ENCODE peak calls at places on chromosome 16, in four cellular contexts. L, E, Z and V are unnamed samples.

GRCh38 chr16:74654536-74654935 is 12.1 kb downstream of the RFWD3 start:
- DNase-seq in Z (no peak), L (no peak), E (no peak), V (no peak)

GRCh38 chr16:85114909-85115567 is 2.8 kb upstream of the CIBAR2 start:
- DNase-seq in Z (peak), L (peak), E (peak), V (peak)

GRCh38 chr16:67407788-67408452 is 8.4 kb downstream of the ZDHHC1 start:
- DNase-seq in E (no peak), L (no peak), Z (no peak), V (no peak)

GRCh38 chr16:11390573-11391495 is 45.6 kb downstream of the RMI2 start:
- DNase-seq in Z (no peak), L (peak), E (no peak), V (peak)

GRCh38 chr16:22141746-22142145 is 20.6 kb upstream of the SDR42E2 start:
- DNase-seq in E (peak), Z (no peak), L (no peak), V (no peak)

GRCh38 chr16:81259916-81260315 is 21.4 kb downstream of the BCO1 start:
- DNase-seq in Z (no peak), L (no peak), E (no peak), V (no peak)

GRCh38 chr16:30896203-30896889 is at the start of gene CTF1:
- DNase-seq in E (peak), L (peak), Z (no peak), V (peak)

GRCh38 chr16:57265850-57266530 is 18.5 kb downstream of the PLLP start:
- DNase-seq in L (peak), E (peak), Z (no peak), V (peak)

GRCh38 chr16:13866073-13866472 is 53.9 kb upstream of the ERCC4 start:
- DNase-seq in E (peak), Z (peak), L (peak), V (peak)

GRCh38 chr16:57977418-57978069 is 6.6 kb upstream of the CNGB1 start:
- DNase-seq in Z (no peak), L (no peak), E (no peak), V (peak)

GRCh38 chr16:85613609-85614337 is 651 bp downstream of the GSE1 start:
- DNase-seq in L (peak), Z (peak), E (peak), V (peak)

GRCh38 chr16:74297296-74297665 is 667 bp downstream of the PSMD7 start:
- DNase-seq in E (no peak), L (no peak), Z (peak), V (no peak)

GRCh38 chr16:6642271-6642670 is 690.4 kb upstream of the RBFOX1 start:
- DNase-seq in L (no peak), Z (no peak), E (no peak), V (no peak)

GRCh38 chr16:883340-883739 is 82.8 kb upstream of the GNG13 start:
- DNase-seq in Z (no peak), L (no peak), E (no peak), V (no peak)

GRCh38 chr16:88290850-88291830 is 91.6 kb upstream of the ZNF469 start:
- DNase-seq in E (no peak), L (no peak), Z (no peak), V (no peak)

GRCh38 chr16:6701096-6701495 is 631.5 kb upstream of the RBFOX1 start:
- DNase-seq in L (no peak), E (no peak), Z (no peak), V (no peak)

GRCh38 chr16:68372806-68373205 is 62.0 kb downstream of the PRMT7 start:
- DNase-seq in E (no peak), Z (no peak), L (no peak), V (peak)

GRCh38 chr16:69013991-69014390 is 91.5 kb upstream of the HAS3 start:
- DNase-seq in E (no peak), Z (no peak), L (no peak), V (no peak)

GRCh38 chr16:278863-279366 is 1.5 kb upstream of the ARHGDIG start:
- DNase-seq in L (peak), E (no peak), Z (peak), V (no peak)